ENCODE peak calls at places on chromosomes 12 and 14, in four cellular contexts. One of them, this sample, is unnamed.
A peak's percentile ranks its signal among the peaks of the same experiment; 100 is the strongest.

GRCh38 chr14:88519907-88520306 is 34.9 kb downstream of the PTPN21 start:
- DNase-seq in pons: no peak
- DNase-seq in mucosa of descending colon: no peak
- DNase-seq in stomach: no peak
- DNase-seq in this sample: no peak

GRCh38 chr14:69859591-69859990 is 19.6 kb upstream of the SMOC1 start:
- DNase-seq in pons: no peak
- DNase-seq in mucosa of descending colon: no peak
- DNase-seq in stomach: no peak
- DNase-seq in this sample: no peak

GRCh38 chr12:1882850-1883470 is 35.5 kb downstream of the CACNA2D4 start:
- DNase-seq in pons: no peak
- DNase-seq in mucosa of descending colon: no peak
- DNase-seq in stomach: no peak
- DNase-seq in this sample: no peak

GRCh38 chr12:12064596-12064995 is 6.1 kb upstream of the BCL2L14 start:
- DNase-seq in pons: no peak
- DNase-seq in mucosa of descending colon: no peak
- DNase-seq in stomach: no peak
- DNase-seq in this sample: no peak

GRCh38 chr12:66279127-66279712 is 23.1 kb upstream of the HELB start:
- DNase-seq in pons: peak; percentile 32
- DNase-seq in mucosa of descending colon: no peak
- DNase-seq in stomach: no peak
- DNase-seq in this sample: no peak

GRCh38 chr12:38316391-38317129 is at the start of gene ALG10B:
- DNase-seq in pons: peak; percentile 97
- DNase-seq in mucosa of descending colon: peak; percentile 93
- DNase-seq in stomach: peak; percentile 92
- DNase-seq in this sample: peak; percentile 97

GRCh38 chr12:131104464-131105350 is 151.0 kb downstream of the ADGRD1 start:
- DNase-seq in pons: peak; percentile 62
- DNase-seq in mucosa of descending colon: peak; percentile 84
- DNase-seq in stomach: peak; percentile 87
- DNase-seq in this sample: peak; percentile 87

GRCh38 chr14:86933460-86933859 is 1059.5 kb downstream of the GALC start:
- DNase-seq in pons: no peak
- DNase-seq in mucosa of descending colon: no peak
- DNase-seq in stomach: no peak
- DNase-seq in this sample: no peak

GRCh38 chr12:57575771-57576612 is 15.0 kb upstream of the PIP4K2C start:
- DNase-seq in pons: no peak
- DNase-seq in mucosa of descending colon: no peak
- DNase-seq in stomach: no peak
- DNase-seq in this sample: no peak

This sample was measured in adrenal gland.